ENCODE peak calls at places on chromosomes 12 and 14, in five cellular contexts. One of them, this sample, is unnamed.

GRCh38 chr14:106094654-106095189 is 568.3 kb downstream of the TMEM121 start:
- DNase-seq in brain pericyte: no peak
- DNase-seq in immature natural killer cell: peak; percentile 23
- DNase-seq in foreskin keratinocyte: no peak
- DNase-seq in Peyer's patch: peak; percentile 58
- DNase-seq in this sample: no peak

GRCh38 chr12:12807970-12808702 is 5.0 kb upstream of the DDX47 start:
- DNase-seq in foreskin keratinocyte: no peak
- DNase-seq in brain pericyte: no peak
- DNase-seq in Peyer's patch: peak; percentile 92
- DNase-seq in immature natural killer cell: peak; percentile 69
- DNase-seq in this sample: no peak

GRCh38 chr14:102759416-102759815 is 17.8 kb upstream of the TRAF3 start:
- DNase-seq in foreskin keratinocyte: no peak
- DNase-seq in immature natural killer cell: no peak
- DNase-seq in brain pericyte: no peak
- DNase-seq in Peyer's patch: no peak
- DNase-seq in this sample: no peak

GRCh38 chr12:56103066-56103711 is 1.2 kb upstream of the PA2G4 start:
- DNase-seq in foreskin keratinocyte: no peak
- DNase-seq in Peyer's patch: no peak
- DNase-seq in immature natural killer cell: peak; percentile 49
- DNase-seq in brain pericyte: no peak
- DNase-seq in this sample: no peak

GRCh38 chr12:85657836-85658235 is 178.4 kb downstream of the RASSF9 start:
- DNase-seq in foreskin keratinocyte: no peak
- DNase-seq in brain pericyte: no peak
- DNase-seq in Peyer's patch: no peak
- DNase-seq in immature natural killer cell: no peak
- DNase-seq in this sample: no peak

GRCh38 chr12:85310456-85311076 is 30.5 kb downstream of the ALX1 start:
- DNase-seq in Peyer's patch: no peak
- DNase-seq in immature natural killer cell: no peak
- DNase-seq in foreskin keratinocyte: no peak
- DNase-seq in brain pericyte: no peak
- DNase-seq in this sample: no peak

GRCh38 chr14:80483331-80483730 is 272.0 kb upstream of the DIO2 start:
- DNase-seq in immature natural killer cell: no peak
- DNase-seq in Peyer's patch: no peak
- DNase-seq in brain pericyte: no peak
- DNase-seq in foreskin keratinocyte: no peak
- DNase-seq in this sample: no peak

GRCh38 chr12:3809357-3810015 is 56.6 kb upstream of the CRACR2A start:
- DNase-seq in brain pericyte: no peak
- DNase-seq in foreskin keratinocyte: no peak
- DNase-seq in immature natural killer cell: no peak
- DNase-seq in Peyer's patch: no peak
- DNase-seq in this sample: no peak

GRCh38 chr12:48201516-48201915 is 1.6 kb downstream of the OR10AD1 start:
- DNase-seq in foreskin keratinocyte: no peak
- DNase-seq in immature natural killer cell: no peak
- DNase-seq in brain pericyte: no peak
- DNase-seq in Peyer's patch: no peak
- DNase-seq in this sample: no peak